ENCODE peak calls at places on chromosomes 3 and 15, in four cellular contexts. M, D, F and T are unnamed samples.

GRCh38 chr15:93028632-93029612 is 60.1 kb downstream of the RGMA start:
- DNase-seq in F (peak), M (peak), D (no peak), T (no peak)

GRCh38 chr3:42159706-42160472 is 68.7 kb downstream of the TRAK1 start:
- DNase-seq in D (peak), M (peak), F (peak), T (peak)

GRCh38 chr15:47374222-47374621 is 343.1 kb upstream of the SEMA6D start:
- DNase-seq in D (no peak), F (no peak), M (no peak), T (no peak)

GRCh38 chr3:37852097-37852496 is 9.6 kb upstream of the CTDSPL start:
- DNase-seq in F (no peak), M (no peak), D (no peak), T (no peak)

GRCh38 chr3:127038923-127039581 is 56.1 kb downstream of the PLXNA1 start:
- DNase-seq in D (no peak), F (peak), M (no peak), T (no peak)

GRCh38 chr3:140167600-140168281 is 232.8 kb downstream of the CLSTN2 start:
- DNase-seq in F (no peak), M (no peak), D (no peak), T (no peak)

GRCh38 chr3:187858086-187858485 is 112.8 kb upstream of the BCL6 start:
- DNase-seq in M (no peak), F (peak), D (no peak), T (no peak)

GRCh38 chr15:98834976-98835375 is 172.6 kb downstream of the PGPEP1L start:
- DNase-seq in D (no peak), F (no peak), M (no peak), T (no peak)

GRCh38 chr15:82046668-82047492 is 1.1 kb upstream of the MEX3B start:
- DNase-seq in D (peak), M (peak), F (peak), T (peak)

GRCh38 chr3:15860014-15860934 is 62.5 kb upstream of the ANKRD28 start:
- DNase-seq in D (peak), M (peak), F (peak), T (peak)

GRCh38 chr3:46162975-46163550 is 45.0 kb downstream of the CCR1 start:
- DNase-seq in M (no peak), F (no peak), D (no peak), T (no peak)

GRCh38 chr15:41501961-41502786 is 8.5 kb downstream of the ITPKA start:
- DNase-seq in F (no peak), M (no peak), D (no peak), T (no peak)

GRCh38 chr3:79140718-79141117 is 627.1 kb downstream of the ROBO1 start:
- DNase-seq in D (no peak), F (no peak), M (no peak), T (no peak)

GRCh38 chr3:168081171-168081771 is 14.5 kb downstream of the GOLIM4 start:
- DNase-seq in D (no peak), M (no peak), F (no peak), T (no peak)

GRCh38 chr3:195705081-195705991 is 15.4 kb upstream of the MUC20 start:
- DNase-seq in D (no peak), M (no peak), F (no peak), T (no peak)

GRCh38 chr3:157098121-157098822 is 61.7 kb downstream of the CCNL1 start:
- DNase-seq in D (no peak), M (no peak), F (no peak), T (no peak)

GRCh38 chr3:111538687-111539086 is 3.3 kb upstream of the CD96 start:
- DNase-seq in F (no peak), D (no peak), M (no peak), T (no peak)

GRCh38 chr3:50170689-50171088 is 15.6 kb downstream of the SEMA3F start:
- DNase-seq in F (peak), M (no peak), D (no peak), T (no peak)

GRCh38 chr3:125032683-125033082 is 23.1 kb downstream of the HEG1 start:
- DNase-seq in M (no peak), D (no peak), F (no peak), T (no peak)

GRCh38 chr15:80789296-80789695 is 10.1 kb downstream of the CEMIP start:
- DNase-seq in D (no peak), M (no peak), F (no peak), T (no peak)

GRCh38 chr3:144119611-144120010 is 148.0 kb downstream of the DIPK2A start:
- DNase-seq in D (no peak), F (no peak), M (no peak), T (no peak)

GRCh38 chr3:100207886-100208285 is 52.9 kb upstream of the TBC1D23 start:
- DNase-seq in D (no peak), F (no peak), M (no peak), T (no peak)

GRCh38 chr15:88900309-88900981 is 5.1 kb upstream of the HAPLN3 start:
- DNase-seq in D (no peak), M (no peak), F (no peak), T (no peak)

GRCh38 chr15:71325461-71325860 is 210.2 kb downstream of the THSD4 start:
- DNase-seq in M (no peak), D (no peak), F (no peak), T (no peak)

GRCh38 chr3:134373278-134373941 is 837 bp downstream of the AMOTL2 start:
- DNase-seq in D (no peak), M (peak), F (peak), T (peak)

GRCh38 chr3:21435871-21436270 is 315.1 kb downstream of the ZNF385D start:
- DNase-seq in F (no peak), M (no peak), D (no peak), T (no peak)

GRCh38 chr3:21433751-21434150 is 317.3 kb downstream of the ZNF385D start:
- DNase-seq in M (no peak), D (no peak), F (no peak), T (no peak)

GRCh38 chr3:21436846-21437245 is 314.2 kb downstream of the ZNF385D start:
- DNase-seq in M (no peak), F (no peak), D (no peak), T (no peak)
- TF ChIP-seq CTCF in M (no peak), F (no peak), D (no peak), T (no peak)

GRCh38 chr3:148077318-148077923 is 620.3 kb upstream of the AGTR1 start:
- DNase-seq in D (peak), F (no peak), M (no peak), T (no peak)
- TF ChIP-seq CTCF in D (peak), F (peak), M (no peak), T (peak)

GRCh38 chr3:5226783-5227182 is 39.3 kb downstream of the EDEM1 start:
- DNase-seq in D (no peak), F (no peak), M (no peak), T (no peak)
- TF ChIP-seq CTCF in D (peak), F (peak), M (no peak), T (peak)

DNA sequence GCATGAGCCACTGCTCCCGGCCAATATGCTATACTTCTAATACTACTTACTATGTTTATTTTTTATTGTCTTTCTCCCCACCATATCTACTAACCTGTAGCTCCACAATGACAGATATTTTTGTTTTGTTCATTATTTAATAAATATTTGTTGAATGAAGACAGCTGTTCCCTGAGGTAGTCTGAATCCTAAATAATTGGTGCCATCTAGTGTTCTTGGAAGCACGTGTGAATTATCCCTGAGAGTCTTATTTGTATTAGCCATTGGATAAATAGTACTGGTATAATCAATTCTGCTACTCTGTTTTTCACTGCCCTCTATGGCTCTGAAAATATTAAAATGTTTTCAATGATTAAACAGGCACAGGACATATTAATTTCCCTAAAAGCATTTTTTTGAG is 5.6 kb upstream of the APPL1 start:
- DNase-seq in M (no peak), F (no peak), D (no peak), T (no peak)
- TF ChIP-seq CTCF in M (no peak), F (no peak), D (peak), T (no peak)

GRCh38 chr3:188946837-188947236 is 224.9 kb upstream of the TPRG1 start:
- DNase-seq in D (no peak), M (no peak), F (peak), T (no peak)

GRCh38 chr3:188947983-188948657 is 223.7 kb upstream of the TPRG1 start:
- DNase-seq in M (peak), D (peak), F (peak), T (peak)

GRCh38 chr3:188948658-188949400 is 222.9 kb upstream of the TPRG1 start:
- DNase-seq in M (peak), D (peak), F (no peak), T (no peak)

GRCh38 chr3:188946351-188946750 is 225.4 kb upstream of the TPRG1 start:
- DNase-seq in D (no peak), M (no peak), F (no peak), T (no peak)

GRCh38 chr3:188947401-188947982 is 224.3 kb upstream of the TPRG1 start:
- DNase-seq in M (peak), F (peak), D (peak), T (peak)
- TF ChIP-seq CTCF in M (peak), F (peak), D (peak), T (no peak)

GRCh38 chr15:66186049-66186825 is 67.3 kb downstream of the MEGF11 start:
- DNase-seq in M (no peak), F (no peak), D (no peak), T (no peak)

GRCh38 chr15:66184936-66185790 is 68.4 kb downstream of the MEGF11 start:
- DNase-seq in M (no peak), F (no peak), D (no peak), T (no peak)

GRCh38 chr15:66187271-66187670 is 66.3 kb downstream of the MEGF11 start:
- DNase-seq in M (no peak), D (no peak), F (no peak), T (no peak)

GRCh38 chr15:66189291-66189690 is 64.3 kb downstream of the MEGF11 start:
- DNase-seq in F (no peak), M (no peak), D (no peak), T (no peak)

GRCh38 chr15:66188464-66188863 is 65.1 kb downstream of the MEGF11 start:
- DNase-seq in D (no peak), M (no peak), F (no peak), T (no peak)
- TF ChIP-seq CTCF in D (no peak), M (no peak), F (no peak), T (no peak)

DNA sequence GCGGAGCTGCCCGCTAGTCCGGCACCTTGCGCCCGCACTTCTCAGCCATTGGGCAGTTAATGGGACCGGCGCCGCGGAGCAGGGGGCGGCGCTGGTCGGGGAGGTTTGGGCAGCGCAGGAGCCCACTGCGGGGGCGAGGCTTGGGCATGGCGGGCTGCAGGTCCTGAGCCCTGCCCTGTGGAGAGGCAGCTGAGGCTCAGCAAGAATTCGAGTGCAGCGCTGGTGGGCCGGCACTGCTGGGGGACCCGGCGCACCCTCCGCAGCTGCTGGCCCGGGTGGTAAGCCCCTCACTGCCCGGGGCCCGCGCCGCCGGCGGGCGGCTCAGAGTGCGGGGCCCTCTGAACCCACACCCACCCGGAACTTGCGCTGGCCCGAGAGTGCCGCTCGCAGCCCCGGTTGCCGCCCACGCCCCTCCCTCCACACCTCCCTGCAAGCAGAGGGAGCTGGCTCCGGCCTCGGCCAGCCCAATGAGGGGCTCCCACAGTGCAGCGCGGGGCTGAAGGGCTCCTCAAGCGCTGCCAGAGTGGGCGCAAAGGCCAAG is 835.0 kb downstream of the TBL1XR1 start:
- DNase-seq in M (no peak), F (no peak), D (no peak), T (no peak)
- TF ChIP-seq CTCF in M (no peak), F (no peak), D (no peak), T (no peak)

GRCh38 chr3:58335432-58335947 is 2.8 kb downstream of the PXK start:
- DNase-seq in F (no peak), M (no peak), D (no peak), T (no peak)

GRCh38 chr3:58331593-58332152 is 1.0 kb upstream of the PXK start:
- DNase-seq in M (no peak), D (no peak), F (no peak), T (no peak)

GRCh38 chr3:58334013-58334321 is 1.3 kb downstream of the PXK start:
- DNase-seq in M (no peak), D (no peak), F (no peak), T (no peak)

GRCh38 chr3:58332575-58333179 is at the start of gene PXK:
- DNase-seq in D (peak), M (peak), F (peak), T (peak)

GRCh38 chr3:58333206-58334012 is 717 bp downstream of the PXK start:
- DNase-seq in D (no peak), F (no peak), M (peak), T (no peak)
- TF ChIP-seq CTCF in D (no peak), F (no peak), M (no peak), T (no peak)